ENCODE peak calls at places on chromosomes 2 and 18, in five cellular contexts. S is NB4; O is WTC11; E is stimulated activated CD8-positive, alpha-beta memory T cell treated with anti-CD3 and anti-CD28 coated beads, Interleukin-4, amount 100 ng/mL, for 1 hour; Y is kidney glomerular epithelial cell. B is an unnamed sample.

GRCh38 chr2:136384541-136385303 is 266.8 kb upstream of the CXCR4 start:
- DNase-seq in S (peak), E (no peak), Y (peak), O (peak), B (peak)

GRCh38 chr18:44246001-44246400 is 434.7 kb upstream of the SETBP1 start:
- DNase-seq in Y (peak), E (no peak), S (peak), O (no peak), B (no peak)

GRCh38 chr2:85269959-85270358 is 57.8 kb downstream of the TGOLN2 start:
- DNase-seq in S (no peak), E (no peak), Y (no peak), O (no peak), B (no peak)

GRCh38 chr2:207216454-207216853 is 50.7 kb upstream of the KLF7 start:
- DNase-seq in S (no peak), E (no peak), Y (no peak), O (no peak), B (no peak)

GRCh38 chr2:104375206-104375605 is 478.7 kb upstream of the POU3F3 start:
- DNase-seq in E (no peak), S (no peak), O (no peak), Y (no peak), B (no peak)

GRCh38 chr2:195304310-195304709 is 352.7 kb upstream of the SLC39A10 start:
- DNase-seq in S (peak), Y (no peak), E (no peak), O (peak), B (no peak)

GRCh38 chr2:207746131-207746530 is 23.6 kb downstream of the FZD5 start:
- DNase-seq in O (peak), E (no peak), Y (peak), S (peak), B (peak)

GRCh38 chr2:60212174-60212945 is 341.1 kb downstream of the BCL11A start:
- DNase-seq in S (no peak), O (no peak), E (no peak), Y (no peak), B (no peak)

GRCh38 chr2:174599310-174599941 is 1.8 kb upstream of the WIPF1 start:
- DNase-seq in Y (no peak), S (no peak), E (no peak), O (no peak), B (no peak)

GRCh38 chr2:180679693-180680092 is 300.7 kb upstream of the UBE2E3 start:
- DNase-seq in Y (no peak), E (no peak), O (peak), S (no peak), B (no peak)

B was measured in RCC 7860.